ENCODE peak calls at places on chromosomes 12 and 14, in seven cellular contexts. R is tibial nerve, D is GM23338, F is suprapubic skin, L is PC-9, Q is tibial artery, G is astrocyte of the cerebellum. O is an unnamed sample.

GRCh38 chr12:73221836-73222235 is 949.7 kb downstream of the TRHDE start:
- DNase-seq in D (no peak), R (no peak), Q (no peak), L (no peak), G (no peak), F (no peak), O (no peak)

GRCh38 chr12:91191516-91192111 is 9.0 kb upstream of the DCN start:
- DNase-seq in F (no peak), Q (no peak), D (no peak), L (no peak), R (no peak), G (no peak), O (no peak)

GRCh38 chr12:102421801-102422583 is 58.4 kb downstream of the IGF1 start:
- DNase-seq in L (no peak), F (no peak), G (no peak), Q (no peak), R (no peak), D (no peak), O (no peak)

GRCh38 chr14:75685910-75686309 is 24.9 kb downstream of the TTLL5 start:
- DNase-seq in F (no peak), G (no peak), R (no peak), D (no peak), Q (no peak), L (no peak), O (no peak)

GRCh38 chr12:1273051-1273450 is 282.0 kb downstream of the ERC1 start:
- DNase-seq in L (no peak), F (no peak), Q (no peak), D (no peak), G (no peak), R (no peak), O (no peak)

GRCh38 chr12:57215668-57216013 is 953 bp upstream of the NXPH4 start:
- DNase-seq in D (no peak), L (no peak), F (no peak), G (no peak), R (no peak), Q (no peak), O (no peak)

GRCh38 chr12:22318122-22318737 is 16.3 kb downstream of the ST8SIA1 start:
- DNase-seq in G (no peak), R (no peak), L (no peak), Q (no peak), D (no peak), F (no peak), O (no peak)

GRCh38 chr12:52370906-52371608 is 3.8 kb upstream of the KRT85 start:
- DNase-seq in Q (peak), F (peak), G (peak), L (no peak), R (peak), D (no peak), O (peak)

DNA sequence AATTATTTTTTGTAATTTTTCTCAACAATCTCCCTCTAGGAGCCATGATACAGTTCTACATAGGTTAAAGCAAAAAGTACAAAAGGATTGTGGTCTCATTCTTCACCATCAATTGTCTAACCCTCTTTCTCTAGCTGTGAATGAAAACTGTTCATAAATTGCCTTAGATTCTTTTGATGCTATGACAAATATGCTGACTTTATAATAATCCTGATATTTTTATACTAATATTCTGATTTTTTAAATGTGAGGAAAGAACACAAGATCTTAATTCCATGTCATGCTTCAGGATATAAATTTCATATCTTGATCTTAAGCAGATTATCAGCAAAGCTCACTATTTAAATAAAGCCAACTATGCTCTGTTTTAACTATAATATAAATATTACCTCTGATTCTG is 75.4 kb downstream of the KIF21A start:
- DNase-seq in F (no peak), Q (no peak), L (no peak), D (no peak), R (no peak), G (no peak), O (no peak)
- H3K4me3 ChIP-seq in F (no peak), Q (no peak), L (no peak), D (no peak), R (no peak), G (no peak), O (no peak)

GRCh38 chr12:6950944-6951540 is at the start of gene PTPN6:
- DNase-seq in L (no peak), R (no peak), G (no peak), D (no peak), Q (no peak), F (no peak), O (no peak)
- H3K4me3 ChIP-seq in L (no peak), R (peak), G (no peak), D (no peak), Q (peak), F (peak), O (no peak)

DNA sequence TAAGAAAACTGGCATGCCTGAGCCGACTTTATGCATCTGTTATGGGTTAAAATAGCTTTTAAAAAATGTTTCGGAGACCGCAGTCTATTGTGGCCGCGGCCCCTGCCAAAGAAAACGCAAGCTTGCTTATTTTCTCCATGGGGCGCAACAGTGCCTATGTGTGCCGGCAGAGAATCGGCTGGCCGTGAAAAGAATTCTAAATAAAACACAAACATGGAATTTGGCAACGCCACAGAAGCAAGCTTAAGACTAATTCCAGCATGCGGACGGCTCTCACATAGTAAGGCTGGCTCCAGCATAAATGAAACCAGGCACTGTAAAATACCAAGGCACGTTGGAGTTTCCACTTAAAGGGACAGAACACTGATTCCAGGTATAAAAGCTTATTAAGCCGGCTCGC is 56.7 kb downstream of the BCL11B start:
- DNase-seq in G (peak), R (no peak), L (no peak), D (no peak), Q (no peak), F (peak), O (no peak)
- H3K4me3 ChIP-seq in G (no peak), R (peak), L (no peak), D (no peak), Q (peak), F (peak), O (peak)

GRCh38 chr12:104622942-104623341 is 166.2 kb downstream of the CHST11 start:
- DNase-seq in L (no peak), G (no peak), D (peak), Q (no peak), R (no peak), F (no peak), O (no peak)

GRCh38 chr12:104619305-104619704 is 162.6 kb downstream of the CHST11 start:
- DNase-seq in G (no peak), L (no peak), F (no peak), D (no peak), Q (no peak), R (no peak), O (no peak)

GRCh38 chr12:104623920-104624319 is 167.2 kb downstream of the CHST11 start:
- DNase-seq in D (peak), L (no peak), G (no peak), R (no peak), Q (no peak), F (no peak), O (no peak)

GRCh38 chr12:104618691-104619090 is 161.9 kb downstream of the CHST11 start:
- DNase-seq in F (no peak), R (no peak), L (no peak), Q (no peak), G (no peak), D (no peak), O (no peak)

DNA sequence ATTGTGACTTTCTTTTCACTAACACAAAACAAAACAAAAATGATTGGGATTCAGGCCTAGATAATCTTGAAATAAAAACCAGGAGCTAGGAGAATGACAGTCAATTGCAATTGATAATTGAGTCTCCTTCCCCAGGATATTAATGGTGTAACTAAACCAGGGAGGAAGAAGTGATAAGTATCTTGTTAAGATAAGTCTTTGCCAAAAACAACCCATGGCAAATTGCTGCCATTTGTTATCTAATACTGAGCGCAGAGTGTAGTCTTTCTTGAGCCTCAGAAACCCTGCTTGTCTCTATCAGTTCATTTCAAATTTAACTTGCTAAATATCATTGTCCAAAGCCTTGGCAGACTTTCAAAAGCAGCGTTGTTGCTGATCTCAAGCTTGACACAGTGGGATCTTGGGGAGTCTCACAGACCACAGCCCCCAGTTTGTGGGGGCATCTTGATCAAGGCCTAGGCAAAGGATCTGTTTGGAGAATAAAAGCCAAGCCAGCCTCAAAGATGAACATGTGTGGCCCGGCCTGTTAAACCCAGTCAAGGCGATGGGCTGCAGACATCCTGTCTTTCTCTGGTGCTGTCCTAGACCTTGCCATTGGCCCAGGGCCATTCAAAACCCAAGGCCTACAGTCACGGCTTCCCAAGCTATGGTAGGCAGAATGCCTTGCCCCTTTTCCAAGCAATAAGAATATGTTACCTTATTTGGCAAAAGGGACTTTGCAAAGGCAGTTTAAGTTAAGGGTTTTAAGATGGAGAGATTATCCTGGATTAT is 164.2 kb downstream of the CHST11 start:
- DNase-seq in L (no peak), R (no peak), G (no peak), D (no peak), Q (no peak), F (no peak), O (no peak)
- H3K4me3 ChIP-seq in L (no peak), R (no peak), G (no peak), D (no peak), Q (no peak), F (no peak), O (no peak)

GRCh38 chr14:51703787-51704186 is 52.1 kb downstream of the FRMD6 start:
- DNase-seq in G (no peak), D (no peak), F (no peak), R (no peak), L (no peak), Q (no peak), O (no peak)
- H3K4me3 ChIP-seq in G (no peak), D (no peak), F (no peak), R (no peak), L (no peak), Q (no peak), O (no peak)

GRCh38 chr14:71532790-71533189 is 399.4 kb upstream of the RGS6 start:
- DNase-seq in R (no peak), Q (no peak), L (no peak), G (no peak), F (no peak), D (no peak), O (no peak)
- H3K4me3 ChIP-seq in R (no peak), Q (no peak), L (no peak), G (no peak), F (no peak), D (no peak), O (no peak)